ENCODE peak calls at places on chromosomes 13 and 19, in six cellular contexts. One of them, this sample, is unnamed.
A peak's percentile ranks its signal among the peaks of the same experiment; 100 is the strongest.

GRCh38 chr13:93552596-93552995 is 326.0 kb downstream of the GPC6 start:
- DNase-seq in H9: no peak
- DNase-seq in neuronal stem cell: no peak
- DNase-seq in IMR-90: no peak
- DNase-seq in mesenchymal stem cell: no peak
- DNase-seq in trophoblast cell: no peak
- DNase-seq in this sample: peak; percentile 73

GRCh38 chr19:51547397-51548212 is 16.1 kb upstream of the SIGLEC6 start:
- DNase-seq in H9: no peak
- DNase-seq in trophoblast cell: no peak
- DNase-seq in IMR-90: no peak
- DNase-seq in neuronal stem cell: no peak
- DNase-seq in mesenchymal stem cell: peak; percentile 33
- DNase-seq in this sample: no peak

GRCh38 chr19:19531951-19532805 is 3.5 kb downstream of the YJEFN3 start:
- DNase-seq in trophoblast cell: peak; percentile 72
- DNase-seq in neuronal stem cell: peak; percentile 71
- DNase-seq in mesenchymal stem cell: peak; percentile 67
- DNase-seq in IMR-90: peak; percentile 44
- DNase-seq in H9: peak; percentile 84
- DNase-seq in this sample: peak; percentile 71

GRCh38 chr19:11091343-11092153 is 2.3 kb downstream of the LDLR start:
- DNase-seq in mesenchymal stem cell: peak; percentile 94
- DNase-seq in H9: no peak
- DNase-seq in IMR-90: peak; percentile 90
- DNase-seq in trophoblast cell: peak; percentile 96
- DNase-seq in neuronal stem cell: no peak
- DNase-seq in this sample: peak; percentile 97

GRCh38 chr13:41428155-41428554 is 29.2 kb upstream of the RGCC start:
- DNase-seq in IMR-90: no peak
- DNase-seq in trophoblast cell: no peak
- DNase-seq in neuronal stem cell: peak; percentile 6
- DNase-seq in mesenchymal stem cell: no peak
- DNase-seq in H9: peak; percentile 40
- DNase-seq in this sample: peak; percentile 27

GRCh38 chr19:20423381-20424207 is 142.0 kb downstream of the ZNF737 start:
- DNase-seq in trophoblast cell: peak; percentile 84
- DNase-seq in IMR-90: peak; percentile 7
- DNase-seq in H9: peak; percentile 34
- DNase-seq in mesenchymal stem cell: peak; percentile 82
- DNase-seq in neuronal stem cell: peak; percentile 31
- DNase-seq in this sample: peak; percentile 87

GRCh38 chr19:979318-979741 is 4.8 kb upstream of the WDR18 start:
- DNase-seq in trophoblast cell: peak; percentile 75
- DNase-seq in H9: no peak
- DNase-seq in neuronal stem cell: no peak
- DNase-seq in mesenchymal stem cell: peak; percentile 26
- DNase-seq in IMR-90: no peak
- DNase-seq in this sample: no peak

GRCh38 chr13:73984949-73985691 is 149.1 kb downstream of the KLF12 start:
- DNase-seq in mesenchymal stem cell: no peak
- DNase-seq in H9: no peak
- DNase-seq in IMR-90: no peak
- DNase-seq in trophoblast cell: no peak
- DNase-seq in neuronal stem cell: no peak
- DNase-seq in this sample: peak; percentile 48

GRCh38 chr19:35128398-35129057 is 6.3 kb downstream of the LGI4 start:
- DNase-seq in mesenchymal stem cell: no peak
- DNase-seq in IMR-90: no peak
- DNase-seq in H9: no peak
- DNase-seq in trophoblast cell: no peak
- DNase-seq in neuronal stem cell: no peak
- DNase-seq in this sample: no peak

GRCh38 chr19:47330466-47330869 is 1.5 kb upstream of the C5AR2 start:
- DNase-seq in H9: no peak
- DNase-seq in IMR-90: peak; percentile 59
- DNase-seq in trophoblast cell: no peak
- DNase-seq in neuronal stem cell: no peak
- DNase-seq in mesenchymal stem cell: peak; percentile 65
- DNase-seq in this sample: no peak

GRCh38 chr13:80199067-80199466 is 141.9 kb downstream of the SPRY2 start:
- DNase-seq in H9: no peak
- DNase-seq in neuronal stem cell: no peak
- DNase-seq in IMR-90: no peak
- DNase-seq in trophoblast cell: no peak
- DNase-seq in mesenchymal stem cell: no peak
- DNase-seq in this sample: no peak

GRCh38 chr13:108306768-108307332 is 37.3 kb downstream of the TNFSF13B start:
- DNase-seq in IMR-90: no peak
- DNase-seq in neuronal stem cell: no peak
- DNase-seq in mesenchymal stem cell: no peak
- DNase-seq in trophoblast cell: no peak
- DNase-seq in H9: no peak
- DNase-seq in this sample: no peak

GRCh38 chr13:50581586-50582196 is 261.8 kb downstream of the DLEU7 start:
- DNase-seq in neuronal stem cell: no peak
- DNase-seq in mesenchymal stem cell: no peak
- DNase-seq in IMR-90: no peak
- DNase-seq in H9: no peak
- DNase-seq in trophoblast cell: no peak
- DNase-seq in this sample: no peak

GRCh38 chr19:4181053-4181508 is 1.3 kb downstream of the SIRT6 start:
- DNase-seq in trophoblast cell: no peak
- DNase-seq in mesenchymal stem cell: no peak
- DNase-seq in neuronal stem cell: no peak
- DNase-seq in H9: no peak
- DNase-seq in IMR-90: no peak
- DNase-seq in this sample: no peak

GRCh38 chr13:24618219-24618955 is 61.8 kb upstream of the ATP12A start:
- DNase-seq in H9: no peak
- DNase-seq in mesenchymal stem cell: no peak
- DNase-seq in neuronal stem cell: no peak
- DNase-seq in trophoblast cell: no peak
- DNase-seq in IMR-90: no peak
- DNase-seq in this sample: no peak

GRCh38 chr19:18519962-18520847 is 1.7 kb downstream of the ELL start:
- DNase-seq in H9: peak; percentile 80
- DNase-seq in IMR-90: peak; percentile 85
- DNase-seq in neuronal stem cell: peak; percentile 39
- DNase-seq in trophoblast cell: peak; percentile 94
- DNase-seq in mesenchymal stem cell: peak; percentile 92
- DNase-seq in this sample: peak; percentile 88

GRCh38 chr13:51760592-51760991 is 43.4 kb downstream of the DHRS12 start:
- DNase-seq in trophoblast cell: no peak
- DNase-seq in mesenchymal stem cell: no peak
- DNase-seq in H9: no peak
- DNase-seq in neuronal stem cell: no peak
- DNase-seq in IMR-90: no peak
- DNase-seq in this sample: no peak

GRCh38 chr13:111880185-111880584 is 186.8 kb upstream of the SOX1 start:
- DNase-seq in neuronal stem cell: no peak
- DNase-seq in trophoblast cell: no peak
- DNase-seq in mesenchymal stem cell: no peak
- DNase-seq in IMR-90: no peak
- DNase-seq in H9: no peak
- DNase-seq in this sample: no peak

GRCh38 chr13:47934371-47934770 is 66.7 kb downstream of the SUCLA2 start:
- DNase-seq in trophoblast cell: no peak
- DNase-seq in mesenchymal stem cell: no peak
- DNase-seq in IMR-90: no peak
- DNase-seq in H9: no peak
- DNase-seq in neuronal stem cell: no peak
- DNase-seq in this sample: peak; percentile 14

GRCh38 chr19:6717036-6717435 is 3.4 kb downstream of the C3 start:
- DNase-seq in mesenchymal stem cell: no peak
- DNase-seq in trophoblast cell: no peak
- DNase-seq in neuronal stem cell: no peak
- DNase-seq in IMR-90: no peak
- DNase-seq in H9: peak; percentile 48
- DNase-seq in this sample: peak; percentile 54

GRCh38 chr13:43191561-43191960 is 168.2 kb downstream of the DNAJC15 start:
- DNase-seq in IMR-90: no peak
- DNase-seq in H9: no peak
- DNase-seq in trophoblast cell: no peak
- DNase-seq in mesenchymal stem cell: no peak
- DNase-seq in neuronal stem cell: no peak
- DNase-seq in this sample: peak; percentile 34

GRCh38 chr19:58538257-58539168 is 5.4 kb upstream of the TRIM28 start:
- DNase-seq in IMR-90: no peak
- DNase-seq in mesenchymal stem cell: no peak
- DNase-seq in neuronal stem cell: peak; percentile 71
- DNase-seq in trophoblast cell: no peak
- DNase-seq in H9: peak; percentile 94
- DNase-seq in this sample: peak; percentile 94

GRCh38 chr13:101382086-101382485 is 34.2 kb downstream of the NALCN start:
- DNase-seq in IMR-90: no peak
- DNase-seq in H9: no peak
- DNase-seq in neuronal stem cell: no peak
- DNase-seq in trophoblast cell: no peak
- DNase-seq in mesenchymal stem cell: no peak
- DNase-seq in this sample: no peak

GRCh38 chr13:71798723-71799122 is 68.3 kb downstream of the DACH1 start:
- DNase-seq in neuronal stem cell: no peak
- DNase-seq in H9: no peak
- DNase-seq in mesenchymal stem cell: no peak
- DNase-seq in trophoblast cell: no peak
- DNase-seq in IMR-90: no peak
- DNase-seq in this sample: no peak

GRCh38 chr19:13298565-13299481 is 148.6 kb downstream of the IER2 start:
- DNase-seq in trophoblast cell: no peak
- DNase-seq in mesenchymal stem cell: no peak
- DNase-seq in H9: peak; percentile 51
- DNase-seq in IMR-90: no peak
- DNase-seq in neuronal stem cell: no peak
- DNase-seq in this sample: no peak

GRCh38 chr19:55080121-55080914 is 4.6 kb downstream of the EPS8L1 start:
- DNase-seq in IMR-90: peak; percentile 55
- DNase-seq in H9: peak; percentile 92
- DNase-seq in neuronal stem cell: no peak
- DNase-seq in mesenchymal stem cell: peak; percentile 75
- DNase-seq in trophoblast cell: peak; percentile 54
- DNase-seq in this sample: peak; percentile 89

GRCh38 chr19:43773725-43774102 is 7.1 kb downstream of the KCNN4 start:
- DNase-seq in IMR-90: no peak
- DNase-seq in H9: no peak
- DNase-seq in mesenchymal stem cell: no peak
- DNase-seq in neuronal stem cell: no peak
- DNase-seq in trophoblast cell: no peak
- DNase-seq in this sample: no peak

GRCh38 chr19:43847246-43847645 is 20.1 kb downstream of the ZNF283 start:
- DNase-seq in IMR-90: no peak
- DNase-seq in H9: no peak
- DNase-seq in neuronal stem cell: no peak
- DNase-seq in mesenchymal stem cell: no peak
- DNase-seq in trophoblast cell: no peak
- DNase-seq in this sample: peak; percentile 20

GRCh38 chr19:3275068-3275582 is 50.7 kb downstream of the CELF5 start:
- DNase-seq in mesenchymal stem cell: peak; percentile 22
- DNase-seq in IMR-90: no peak
- DNase-seq in neuronal stem cell: peak; percentile 69
- DNase-seq in trophoblast cell: no peak
- DNase-seq in H9: peak; percentile 88
- DNase-seq in this sample: peak; percentile 85

GRCh38 chr13:83516781-83517180 is 365.5 kb downstream of the SLITRK1 start:
- DNase-seq in mesenchymal stem cell: no peak
- DNase-seq in trophoblast cell: no peak
- DNase-seq in neuronal stem cell: no peak
- DNase-seq in IMR-90: no peak
- DNase-seq in H9: no peak
- DNase-seq in this sample: no peak

GRCh38 chr13:46934749-46935148 is 37.9 kb upstream of the HTR2A start:
- DNase-seq in trophoblast cell: no peak
- DNase-seq in IMR-90: no peak
- DNase-seq in mesenchymal stem cell: no peak
- DNase-seq in H9: no peak
- DNase-seq in neuronal stem cell: no peak
- DNase-seq in this sample: peak; percentile 8

GRCh38 chr19:30170081-30170480 is 202.1 kb upstream of the ZNF536 start:
- DNase-seq in trophoblast cell: no peak
- DNase-seq in mesenchymal stem cell: no peak
- DNase-seq in IMR-90: no peak
- DNase-seq in H9: no peak
- DNase-seq in neuronal stem cell: no peak
- DNase-seq in this sample: no peak
- H3K4ac ChIP-seq in trophoblast cell: no peak overlapping the region
- H3K4ac ChIP-seq in mesenchymal stem cell: no peak overlapping the region
- H3K4ac ChIP-seq in IMR-90: no peak overlapping the region
- H3K4ac ChIP-seq in H9: no peak overlapping the region
- H3K4ac ChIP-seq in neuronal stem cell: no peak overlapping the region
- H3K4ac ChIP-seq in this sample: no peak overlapping the region

GRCh38 chr19:33252971-33253370 is 27.3 kb upstream of the SLC7A10 start:
- DNase-seq in mesenchymal stem cell: no peak
- DNase-seq in neuronal stem cell: no peak
- DNase-seq in IMR-90: no peak
- DNase-seq in H9: no peak
- DNase-seq in trophoblast cell: no peak
- DNase-seq in this sample: no peak
- H3K23ac ChIP-seq in mesenchymal stem cell: no peak overlapping the region
- H3K23ac ChIP-seq in neuronal stem cell: peak overlapping the region; percentile 70
- H3K23ac ChIP-seq in IMR-90: no peak overlapping the region
- H3K23ac ChIP-seq in H9: no peak overlapping the region
- H3K23ac ChIP-seq in trophoblast cell: no peak overlapping the region
- H3K23ac ChIP-seq in this sample: no peak overlapping the region

GRCh38 chr19:39469036-39469435 is 11.6 kb upstream of the TIMM50 start:
- DNase-seq in neuronal stem cell: no peak
- DNase-seq in IMR-90: no peak
- DNase-seq in mesenchymal stem cell: no peak
- DNase-seq in trophoblast cell: no peak
- DNase-seq in H9: no peak
- DNase-seq in this sample: peak; percentile 52
- H3K4me2 ChIP-seq in neuronal stem cell: no peak overlapping the region
- H3K4me2 ChIP-seq in IMR-90: no peak overlapping the region
- H3K4me2 ChIP-seq in mesenchymal stem cell: no peak overlapping the region
- H3K4me2 ChIP-seq in trophoblast cell: no peak overlapping the region
- H3K4me2 ChIP-seq in H9: no peak overlapping the region
- H3K4me2 ChIP-seq in this sample: no peak overlapping the region

GRCh38 chr19:40777795-40778044 is 327 bp upstream of the RAB4B start:
- DNase-seq in neuronal stem cell: no peak
- DNase-seq in mesenchymal stem cell: no peak
- DNase-seq in H9: no peak
- DNase-seq in trophoblast cell: no peak
- DNase-seq in IMR-90: no peak
- DNase-seq in this sample: no peak

GRCh38 chr19:40776364-40776763 is 1.0 kb downstream of the MIA start:
- DNase-seq in H9: no peak
- DNase-seq in neuronal stem cell: no peak
- DNase-seq in mesenchymal stem cell: no peak
- DNase-seq in trophoblast cell: no peak
- DNase-seq in IMR-90: no peak
- DNase-seq in this sample: no peak

GRCh38 chr19:40778865-40779284 is 828 bp downstream of the RAB4B start:
- DNase-seq in mesenchymal stem cell: no peak
- DNase-seq in H9: no peak
- DNase-seq in neuronal stem cell: no peak
- DNase-seq in IMR-90: peak; percentile 29
- DNase-seq in trophoblast cell: no peak
- DNase-seq in this sample: no peak

GRCh38 chr19:40776966-40777794 is 867 bp upstream of the RAB4B start:
- DNase-seq in H9: peak; percentile 93
- DNase-seq in mesenchymal stem cell: peak; percentile 98
- DNase-seq in neuronal stem cell: peak; percentile 97
- DNase-seq in IMR-90: peak; percentile 91
- DNase-seq in trophoblast cell: peak; percentile 96
- DNase-seq in this sample: peak; percentile 98

GRCh38 chr19:40778045-40778864 is at the start of gene RAB4B:
- DNase-seq in trophoblast cell: peak; percentile 100
- DNase-seq in H9: peak; percentile 100
- DNase-seq in neuronal stem cell: peak; percentile 100
- DNase-seq in IMR-90: peak; percentile 99
- DNase-seq in mesenchymal stem cell: peak; percentile 100
- DNase-seq in this sample: peak; percentile 100
- H3K4ac ChIP-seq in trophoblast cell: peak within 1 kb of the TSS; percentile 72
- H3K4ac ChIP-seq in H9: no peak within 1 kb of the TSS
- H3K4ac ChIP-seq in neuronal stem cell: no peak within 1 kb of the TSS
- H3K4ac ChIP-seq in IMR-90: peak within 1 kb of the TSS; percentile 91
- H3K4ac ChIP-seq in mesenchymal stem cell: peak within 1 kb of the TSS; percentile 95
- H3K4ac ChIP-seq in this sample: peak within 1 kb of the TSS; percentile 58